ENCODE peak calls at places on chromosomes 4 and X, in five cellular contexts. C is GM23338, P is HCT116, S is PC-3, Y is H1. U is an unnamed sample.

GRCh38 chr4:28921886-28922285 is 1798.3 kb upstream of the PCDH7 start:
- DNase-seq in P (no peak), S (peak; percentile 3), Y (no peak), C (no peak), U (no peak)

GRCh38 chr4:5852806-5853205 is 40.1 kb downstream of the CRMP1 start:
- DNase-seq in S (no peak), Y (no peak), C (no peak), P (no peak), U (no peak)

GRCh38 chr4:85825937-85826678 is 351.2 kb downstream of the ARHGAP24 start:
- DNase-seq in P (no peak), S (peak; percentile 26), C (peak; percentile 75), Y (peak; percentile 62), U (no peak)

GRCh38 chrX:108224727-108225455 is 133.3 kb downstream of the ATG4A start:
- DNase-seq in C (peak; percentile 72), Y (no peak), S (peak; percentile 65), P (peak; percentile 10), U (peak; percentile 3)

GRCh38 chr4:113435893-113436292 is 325.6 kb downstream of the CAMK2D start:
- DNase-seq in Y (no peak), S (peak; percentile 67), P (peak; percentile 84), C (peak; percentile 48), U (no peak)

GRCh38 chr4:185307136-185307950 is 88.4 kb downstream of the LRP2BP start:
- DNase-seq in C (peak; percentile 51), S (peak; percentile 66), P (no peak), Y (peak; percentile 19), U (no peak)

GRCh38 chrX:135484636-135485289 is 35.7 kb upstream of the INTS6L start:
- DNase-seq in C (peak; percentile 27), Y (no peak), S (peak; percentile 55), P (peak; percentile 21), U (no peak)

GRCh38 chr4:25421819-25422511 is 44.9 kb downstream of the ANAPC4 start:
- DNase-seq in C (no peak), Y (no peak), P (no peak), S (no peak), U (no peak)

GRCh38 chr4:134327274-134328122 is 125.9 kb upstream of the PABPC4L start:
- DNase-seq in C (no peak), Y (no peak), S (no peak), P (no peak), U (no peak)

GRCh38 chrX:10569946-10570345 is 50.4 kb downstream of the MID1 start:
- DNase-seq in S (no peak), Y (no peak), P (no peak), C (no peak), U (no peak)

GRCh38 chr4:179110356-179110755 is 1668.1 kb upstream of the AGA start:
- DNase-seq in C (no peak), P (no peak), Y (no peak), S (peak; percentile 57), U (no peak)

GRCh38 chr4:167399201-167399600 is 164.9 kb upstream of the SPOCK3 start:
- DNase-seq in S (no peak), Y (no peak), P (no peak), C (no peak), U (no peak)

GRCh38 chr4:73434311-73434710 is 1.7 kb upstream of the AFP start:
- DNase-seq in C (peak; percentile 65), P (peak; percentile 4), S (peak; percentile 48), Y (no peak), U (no peak)

GRCh38 chr4:1975880-1976279 is 32.9 kb downstream of the NELFA start:
- DNase-seq in Y (no peak), P (no peak), C (no peak), S (no peak), U (no peak)

GRCh38 chr4:2059034-2059725 is at the start of gene NAT8L:
- DNase-seq in C (peak; percentile 83), Y (no peak), P (peak; percentile 21), S (peak; percentile 11), U (no peak)

GRCh38 chr4:94571720-94572119 is 120.0 kb downstream of the PDLIM5 start:
- DNase-seq in Y (no peak), C (no peak), S (no peak), P (no peak), U (no peak)

GRCh38 chr4:94570558-94570957 is 118.8 kb downstream of the PDLIM5 start:
- DNase-seq in Y (no peak), S (no peak), C (no peak), P (no peak), U (no peak)

GRCh38 chr4:94574050-94574449 is 122.3 kb downstream of the PDLIM5 start:
- DNase-seq in P (no peak), C (no peak), S (no peak), Y (no peak), U (no peak)

GRCh38 chr4:94574616-94575015 is 122.9 kb downstream of the PDLIM5 start:
- DNase-seq in C (no peak), Y (no peak), S (no peak), P (no peak), U (no peak)

GRCh38 chr4:94571301-94571700 is 119.6 kb downstream of the PDLIM5 start:
- DNase-seq in Y (no peak), S (no peak), P (no peak), C (peak; percentile 18), U (no peak)
- H3K27ac ChIP-seq in Y (no peak overlapping the region), S (no peak overlapping the region), P (no peak overlapping the region), C (no peak overlapping the region), U (no peak overlapping the region)

GRCh38 chr4:65665951-65666523 is 4.3 kb downstream of the EPHA5 start:
- DNase-seq in P (no peak), Y (no peak), C (peak; percentile 16), S (peak; percentile 71), U (no peak)
- TF ChIP-seq EZH2 in P (no peak), Y (no peak), C (no peak), S (no peak), U (no peak)

GRCh38 chr4:26788341-26788733 is 72.3 kb upstream of the STIM2 start:
- DNase-seq in P (no peak), S (no peak), C (no peak), Y (no peak), U (no peak)
- H3K27ac ChIP-seq in P (peak overlapping the region; percentile 61), S (peak overlapping the region; percentile 97), C (no peak overlapping the region), Y (no peak overlapping the region), U (no peak overlapping the region)

GRCh38 chr4:174218127-174218790 is 65.2 kb downstream of the FBXO8 start:
- DNase-seq in C (peak; percentile 50), Y (no peak), S (no peak), P (no peak), U (no peak)
- TF ChIP-seq EZH2 in C (peak; percentile 43), Y (peak; percentile 81), S (no peak), P (no peak), U (no peak)

GRCh38 chr4:10765386-10765785 is 80.8 kb upstream of the CLNK start:
- DNase-seq in S (no peak), Y (no peak), C (no peak), P (no peak), U (no peak)

GRCh38 chr4:10761903-10762302 is 77.3 kb upstream of the CLNK start:
- DNase-seq in S (no peak), Y (no peak), C (no peak), P (no peak), U (no peak)

DNA sequence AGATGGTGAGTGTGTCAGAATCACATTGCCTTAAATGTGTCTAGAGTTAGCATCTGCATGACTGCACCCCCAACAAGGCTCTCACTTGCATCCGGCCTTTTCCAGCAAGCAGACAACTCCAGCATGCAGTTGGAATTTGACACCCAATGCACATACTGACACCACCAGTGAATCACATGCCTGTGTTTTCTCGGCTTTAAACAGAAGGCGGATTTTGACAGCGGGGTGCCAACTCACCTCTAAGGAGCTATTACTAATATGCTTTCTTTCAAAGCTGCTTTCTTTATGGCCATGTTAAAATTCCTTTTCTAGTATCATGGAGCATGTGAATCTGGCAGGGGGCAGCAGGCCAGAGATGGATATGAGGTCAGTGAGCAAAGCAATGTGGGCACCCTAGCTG is 78.0 kb upstream of the CLNK start:
- DNase-seq in S (peak; percentile 53), P (no peak), C (peak; percentile 7), Y (no peak), U (no peak)
- H3K27ac ChIP-seq in S (no peak overlapping the region), P (no peak overlapping the region), C (no peak overlapping the region), Y (no peak overlapping the region), U (no peak overlapping the region)

GRCh38 chr4:174216935-174217272 is 66.6 kb downstream of the FBXO8 start:
- DNase-seq in S (no peak), Y (no peak), C (peak; percentile 17), P (no peak), U (no peak)
- TF ChIP-seq EZH2 in S (no peak), Y (no peak), C (no peak), P (no peak), U (no peak)

GRCh38 chr4:68271851-68272756 is 26.6 kb upstream of the TMPRSS11B start:
- DNase-seq in P (peak; percentile 21), C (peak; percentile 70), Y (no peak), S (peak; percentile 81), U (peak; percentile 52)
- H3K27ac ChIP-seq in P (no peak overlapping the region), C (peak overlapping the region; percentile 34), Y (peak overlapping the region; percentile 7), S (no peak overlapping the region), U (no peak overlapping the region)